ENCODE peak calls at places on chromosomes 2 and 18, in six cellular contexts. S, L, D, F, M and B are unnamed samples.

GRCh38 chr2:172928754-172929153 is 146.9 kb upstream of the MAP3K20 start:
- DNase-seq in F (peak; percentile 50), D (no peak), S (no peak), M (peak; percentile 85), L (no peak), B (no peak)

GRCh38 chr18:48803518-48803917 is 147.2 kb downstream of the SMAD7 start:
- DNase-seq in M (no peak), S (peak; percentile 4), D (no peak), F (no peak), L (no peak), B (no peak)

GRCh38 chr2:8324164-8324848 is 357.6 kb upstream of the ID2 start:
- DNase-seq in S (no peak), D (no peak), L (no peak), M (no peak), F (no peak), B (no peak)

GRCh38 chr2:209097168-209097567 is 326.7 kb upstream of the MAP2 start:
- DNase-seq in L (no peak), M (no peak), D (no peak), S (no peak), F (no peak), B (no peak)

GRCh38 chr2:185242462-185242861 is 496.1 kb upstream of the FSIP2 start:
- DNase-seq in M (no peak), L (no peak), S (no peak), F (no peak), D (no peak), B (no peak)

GRCh38 chr18:56709463-56709862 is 58.3 kb downstream of the WDR7 start:
- DNase-seq in D (peak; percentile 22), M (peak; percentile 87), L (peak; percentile 14), S (no peak), F (no peak), B (peak; percentile 53)

GRCh38 chr18:79789901-79790885 is 7.5 kb upstream of the KCNG2 start:
- DNase-seq in D (no peak), M (no peak), F (no peak), S (no peak), L (no peak), B (no peak)

GRCh38 chr2:176080540-176081355 is 3.0 kb downstream of the EVX2 start:
- DNase-seq in M (no peak), L (peak; percentile 30), F (no peak), S (no peak), D (no peak), B (no peak)

GRCh38 chr2:48736251-48736650 is 19.3 kb downstream of the LHCGR start:
- DNase-seq in F (no peak), L (no peak), D (no peak), M (no peak), S (no peak), B (no peak)

GRCh38 chr2:525021-525420 is 152.2 kb downstream of the TMEM18 start:
- DNase-seq in S (no peak), L (no peak), D (no peak), M (no peak), F (no peak), B (no peak)

GRCh38 chr18:79952996-79953559 is 1.6 kb upstream of the SLC66A2 start:
- DNase-seq in M (no peak), F (no peak), S (peak; percentile 8), L (no peak), D (no peak), B (no peak)

GRCh38 chr18:13451661-13452447 is 233.3 kb downstream of the LDLRAD4 start:
- DNase-seq in F (no peak), L (no peak), M (no peak), S (no peak), D (no peak), B (no peak)

GRCh38 chr18:51687845-51688585 is 490.5 kb upstream of the MEX3C start:
- DNase-seq in S (no peak), M (no peak), L (no peak), D (no peak), F (no peak), B (no peak)